ENCODE peak calls at places on chromosomes 7 and 10, in nine cellular contexts. U, W, D, F, Q, P, M, K and C are unnamed samples.
A peak's percentile ranks its signal among the peaks of the same experiment; 100 is the strongest.

GRCh38 chr7:133052826-133053225 is 29.1 kb downstream of the CHCHD3 start:
- DNase-seq in W (no peak), U (no peak), M (no peak), F (no peak), Q (no peak), P (no peak), K (no peak), D (no peak), C (no peak)

GRCh38 chr10:129309565-129309964 is 157.5 kb upstream of the MGMT start:
- DNase-seq in Q (no peak), P (no peak), K (no peak), W (no peak), U (no peak), D (no peak), F (no peak), M (no peak), C (no peak)

GRCh38 chr7:108178393-108178792 is 48.2 kb upstream of the LAMB4 start:
- DNase-seq in P (no peak), D (no peak), W (no peak), F (no peak), M (no peak), K (no peak), U (no peak), Q (peak; percentile 73), C (no peak)

GRCh38 chr10:44992070-44992731 is 8.5 kb upstream of the ZNF22 start:
- DNase-seq in D (no peak), K (no peak), U (no peak), W (no peak), F (peak; percentile 15), P (no peak), M (no peak), Q (no peak), C (peak; percentile 75)

GRCh38 chr10:103636492-103636891 is 143.0 kb downstream of the NEURL1 start:
- DNase-seq in U (no peak), K (no peak), M (no peak), Q (no peak), W (no peak), D (no peak), F (no peak), P (no peak), C (no peak)

GRCh38 chr10:112624546-112625048 is 177.6 kb downstream of the VTI1A start:
- DNase-seq in D (no peak), M (no peak), U (no peak), W (no peak), K (no peak), P (no peak), F (no peak), Q (no peak), C (no peak)

GRCh38 chr7:119783799-119784198 is 489.2 kb upstream of the KCND2 start:
- DNase-seq in P (no peak), Q (peak; percentile 72), K (no peak), F (no peak), M (no peak), W (no peak), U (no peak), D (no peak), C (no peak)

GRCh38 chr7:8068892-8069686 is 100.5 kb downstream of the GLCCI1 start:
- DNase-seq in D (no peak), F (no peak), K (no peak), U (no peak), M (no peak), Q (peak; percentile 8), W (no peak), P (no peak), C (no peak)

GRCh38 chr7:108592633-108593277 is 23.1 kb downstream of the DNAJB9 start:
- DNase-seq in F (no peak), D (no peak), K (no peak), Q (peak; percentile 33), U (no peak), M (no peak), W (peak; percentile 51), P (no peak), C (no peak)

GRCh38 chr10:85597006-85597405 is 769.6 kb downstream of the GRID1 start:
- DNase-seq in K (no peak), M (no peak), U (no peak), F (no peak), P (no peak), Q (no peak), W (no peak), D (no peak), C (peak; percentile 29)

GRCh38 chr7:127652333-127653248 is 597 bp downstream of the SND1 start:
- DNase-seq in Q (peak; percentile 20), M (peak; percentile 70), F (no peak), K (no peak), D (no peak), W (peak; percentile 87), P (no peak), U (peak; percentile 32), C (no peak)

GRCh38 chr7:131076032-131076431 is 251.6 kb upstream of the MKLN1 start:
- DNase-seq in D (no peak), F (no peak), Q (peak; percentile 29), U (no peak), M (no peak), K (no peak), P (no peak), W (peak; percentile 75), C (no peak)

GRCh38 chr7:674454-675410 is 51.8 kb upstream of the DNAAF5 start:
- DNase-seq in M (no peak), F (no peak), Q (peak; percentile 40), D (no peak), P (no peak), K (no peak), W (no peak), U (no peak), C (no peak)

GRCh38 chr10:125766511-125766910 is 9.1 kb downstream of the MMP21 start:
- DNase-seq in P (no peak), W (no peak), M (no peak), U (no peak), F (no peak), D (no peak), Q (no peak), K (no peak), C (no peak)

GRCh38 chr10:89389254-89389653 is 3.2 kb upstream of the IFIT1 start:
- DNase-seq in Q (peak; percentile 31), P (no peak), U (peak; percentile 37), M (no peak), W (peak; percentile 51), F (no peak), K (no peak), D (no peak), C (no peak)